ENCODE peak calls at places on chromosomes 5 and 9, in seven cellular contexts. B is H1, O is HCT116, W is GM12878, T is SK-N-SH, A is K562, M is HepG2. I is an unnamed sample.
A peak's percentile ranks its signal among the peaks of the same experiment; 100 is the strongest.

GRCh38 chr9:6173914-6174313 is 41.7 kb upstream of the IL33 start:
- DNase-seq in O (no peak), W (no peak), B (no peak), M (no peak), T (no peak), A (no peak), I (no peak)

GRCh38 chr9:83197611-83198010 is 134.7 kb upstream of the RASEF start:
- DNase-seq in T (no peak), W (no peak), M (no peak), A (no peak), B (no peak), O (no peak), I (no peak)

GRCh38 chr9:138049779-138050471 is 172.3 kb downstream of the CACNA1B start:
- DNase-seq in A (no peak), O (no peak), W (no peak), M (no peak), T (peak; percentile 21), B (no peak), I (no peak)

GRCh38 chr9:95452176-95452575 is 64.6 kb downstream of the PTCH1 start:
- DNase-seq in O (no peak), B (no peak), A (no peak), T (no peak), M (no peak), W (no peak), I (no peak)

GRCh38 chr5:143106175-143106574 is 297.3 kb downstream of the NR3C1 start:
- DNase-seq in A (no peak), B (no peak), O (no peak), T (peak; percentile 45), M (peak; percentile 80), W (no peak), I (peak; percentile 26)

GRCh38 chr9:76732341-76732958 is 31.8 kb upstream of the PCA3 start:
- DNase-seq in B (no peak), M (no peak), W (no peak), T (no peak), O (no peak), A (no peak), I (no peak)

GRCh38 chr5:122704247-122705036 is 70.4 kb upstream of the SNX2 start:
- DNase-seq in W (no peak), A (peak; percentile 13), B (no peak), T (peak; percentile 25), M (peak; percentile 45), O (peak; percentile 43), I (no peak)

GRCh38 chr9:127960410-127961165 is 20.2 kb downstream of the EEIG1 start:
- DNase-seq in W (no peak), A (no peak), M (no peak), B (no peak), O (no peak), T (no peak), I (no peak)

GRCh38 chr5:53858700-53859456 is 298.4 kb downstream of the NDUFS4 start:
- DNase-seq in M (no peak), W (no peak), O (no peak), B (no peak), T (no peak), A (no peak), I (no peak)

GRCh38 chr5:79956173-79956670 is 34.8 kb downstream of the MTX3 start:
- DNase-seq in O (peak; percentile 8), W (no peak), B (no peak), M (no peak), A (no peak), T (no peak), I (peak; percentile 54)

GRCh38 chr5:54909911-54910870 is 75.2 kb downstream of the ESM1 start:
- DNase-seq in B (no peak), A (no peak), T (no peak), W (no peak), M (no peak), O (no peak), I (no peak)
- TF ChIP-seq JUND in B (no peak), A (no peak), T (peak; percentile 46), W (no peak), M (no peak), O (no peak), I (no peak)

DNA sequence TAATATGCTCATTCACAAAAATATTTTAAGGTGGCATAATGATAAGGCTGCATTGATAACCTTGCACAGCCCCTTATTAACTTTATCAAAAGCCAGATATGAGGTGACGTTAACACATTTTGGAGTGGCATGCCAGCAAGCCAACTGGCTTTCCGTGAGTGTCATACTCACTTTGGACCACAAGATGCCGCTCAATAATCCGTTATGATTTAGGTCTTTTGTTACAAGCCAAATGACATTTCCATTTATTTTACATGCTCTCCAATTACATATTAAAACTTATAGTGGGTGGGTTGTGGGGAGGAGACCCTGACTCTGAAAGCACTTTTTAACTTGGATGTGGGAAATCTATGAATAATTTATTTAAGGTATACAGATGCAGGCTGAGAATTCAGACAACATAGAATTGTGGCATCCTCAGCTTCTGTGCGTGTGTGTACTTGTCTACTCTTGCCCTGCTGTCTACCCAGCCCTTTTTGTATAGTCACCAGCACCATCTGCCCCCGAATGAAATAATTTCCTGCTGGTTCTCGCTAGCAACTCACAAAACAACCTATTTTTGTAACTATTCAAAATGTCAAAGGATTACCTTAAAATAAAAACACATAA is 305.1 kb downstream of the PSAT1 start:
- DNase-seq in M (peak; percentile 12), T (peak; percentile 30), W (no peak), B (no peak), A (peak; percentile 7), O (peak; percentile 22), I (no peak)
- TF ChIP-seq JUND in M (no peak), T (no peak), W (no peak), B (no peak), A (no peak), O (no peak), I (no peak)

DNA sequence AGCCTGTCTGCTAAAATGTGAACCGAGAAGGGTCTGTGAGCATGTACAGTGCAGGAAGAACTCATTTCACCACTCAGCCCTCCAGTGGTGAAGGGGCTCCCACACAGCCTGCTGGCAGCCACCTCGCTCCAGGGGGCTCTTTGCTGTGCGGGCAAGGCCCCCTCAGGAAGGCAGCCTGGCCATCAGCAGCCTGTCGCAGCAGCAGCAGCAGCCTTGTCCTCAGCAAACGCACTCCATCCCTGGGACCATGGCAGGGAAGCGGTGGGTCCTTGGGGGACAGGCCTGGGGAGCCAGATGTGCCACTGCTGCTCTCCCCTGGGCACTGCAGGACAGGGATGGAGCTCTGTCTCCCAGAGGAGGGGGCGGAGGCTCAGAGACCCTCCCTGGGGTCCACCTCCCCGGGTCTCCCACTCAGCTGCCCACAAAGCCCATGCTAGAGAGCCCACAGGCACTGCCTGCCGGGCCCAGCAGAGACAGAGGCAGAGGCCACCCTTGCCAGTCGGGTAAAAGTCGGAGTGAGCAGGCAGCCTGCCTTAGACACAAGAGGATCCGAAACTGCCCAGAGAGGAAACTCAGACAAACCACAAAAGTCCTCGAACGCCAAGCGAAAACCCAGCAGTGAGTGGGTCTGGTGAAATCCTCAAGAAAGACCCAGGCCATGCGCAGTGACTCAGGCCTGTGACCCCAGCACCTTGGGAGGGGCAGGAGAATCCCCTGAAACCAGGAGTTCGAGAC is 8.0 kb downstream of the BRD3 start:
- DNase-seq in A (no peak), O (no peak), W (peak; percentile 77), M (no peak), T (peak; percentile 44), B (no peak), I (no peak)
- TF ChIP-seq JUND in A (no peak), O (no peak), W (no peak), M (no peak), T (no peak), B (no peak), I (no peak)

DNA sequence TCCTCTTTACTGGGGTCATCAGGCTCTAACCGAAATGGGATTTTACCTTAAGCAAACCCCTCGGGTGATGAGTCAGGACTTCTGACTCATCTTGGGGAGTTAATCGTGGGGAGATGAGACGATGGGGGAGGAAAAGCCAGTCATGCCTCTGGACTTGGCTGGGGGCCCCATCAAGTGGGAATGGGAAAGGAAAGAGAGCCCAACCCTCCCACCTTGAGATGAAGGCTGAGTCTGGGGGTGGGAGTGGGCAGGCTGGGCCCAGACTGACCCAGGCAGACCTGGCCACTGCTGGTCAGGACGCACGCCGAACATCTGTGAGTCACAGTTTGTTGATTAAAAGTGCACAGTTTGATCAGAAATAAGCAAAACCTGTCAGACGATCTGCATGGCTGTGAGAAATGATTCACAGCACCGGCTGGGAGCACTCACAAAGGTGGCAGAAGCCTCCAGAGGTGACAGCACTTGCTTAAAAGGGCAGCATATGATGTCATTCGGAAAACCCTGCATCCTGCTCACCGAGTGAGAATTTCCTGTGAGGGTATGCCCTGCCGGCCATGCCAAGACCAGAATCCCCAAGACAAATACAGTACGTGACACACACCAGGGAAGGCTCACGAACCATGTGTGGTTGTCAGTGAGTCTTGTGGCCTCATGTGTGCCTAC is 50.0 kb upstream of the SLC25A51 start:
- DNase-seq in B (no peak), W (peak; percentile 80), O (peak; percentile 87), A (peak; percentile 81), M (no peak), T (no peak), I (no peak)
- TF ChIP-seq JUND in B (no peak), W (no peak), O (no peak), A (peak; percentile 95), M (no peak), T (peak; percentile 94), I (no peak)

DNA sequence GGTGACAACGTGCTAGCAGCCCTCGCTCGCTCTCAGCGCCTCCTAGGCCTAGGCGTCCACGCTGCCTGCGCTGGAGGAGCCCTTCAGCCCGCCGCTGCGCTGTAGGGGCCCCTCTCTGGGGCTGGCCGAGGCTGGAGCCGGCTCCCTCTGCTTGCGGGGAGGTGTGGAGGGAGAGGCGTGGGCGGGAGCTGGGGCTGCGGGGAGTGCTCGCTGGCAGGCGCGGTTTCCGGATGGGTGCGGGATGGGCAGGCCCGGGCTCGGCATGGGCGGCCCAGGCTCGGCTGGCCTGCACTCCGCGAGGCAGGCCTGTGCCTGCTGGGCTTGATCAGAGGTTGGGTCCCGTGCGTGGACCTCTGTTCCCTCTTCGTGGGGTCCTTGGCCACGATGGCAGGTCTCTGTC is 472.6 kb downstream of the PRR16 start:
- DNase-seq in B (no peak), O (no peak), W (no peak), M (no peak), A (no peak), T (no peak), I (no peak)
- TF ChIP-seq JUND in B (no peak), O (no peak), W (no peak), M (no peak), A (no peak), T (no peak), I (no peak)

GRCh38 chr5:100448250-100448649 is 86.9 kb upstream of the FAM174A start:
- DNase-seq in B (no peak), M (no peak), W (no peak), O (no peak), A (no peak), T (no peak), I (no peak)
- TF ChIP-seq JUND in B (no peak), M (no peak), W (no peak), O (no peak), A (no peak), T (no peak), I (no peak)

GRCh38 chr9:131238402-131239021 is 37.8 kb downstream of the FAM78A start:
- DNase-seq in T (no peak), A (no peak), W (no peak), M (no peak), B (no peak), O (no peak), I (no peak)
- TF ChIP-seq JUND in T (no peak), A (no peak), W (no peak), M (no peak), B (no peak), O (no peak), I (no peak)

I was measured in T47D.